ENCODE peak calls at places on chromosome 15, in eight cellular contexts. K is tibial nerve, D is A172, H is M059J, Q is memory B cell, L is fibroblast of lung, X is fibroblast of the conjunctiva, U is ELR. I is an unnamed sample.

GRCh38 chr15:101401286-101401685 is 88.2 kb downstream of the PCSK6 start:
- DNase-seq in K (no peak), U (no peak), L (no peak), D (no peak), Q (no peak), H (no peak), X (no peak), I (no peak)

GRCh38 chr15:88878720-88879184 is 16.6 kb downstream of the HAPLN3 start:
- DNase-seq in X (no peak), H (peak; percentile 70), L (peak; percentile 43), D (peak; percentile 57), U (peak; percentile 59), K (no peak), Q (no peak), I (peak; percentile 64)

GRCh38 chr15:33716025-33716424 is 252.3 kb upstream of the CHRM5 start:
- DNase-seq in U (no peak), Q (no peak), X (no peak), K (no peak), H (no peak), D (no peak), L (no peak), I (no peak)

GRCh38 chr15:69749797-69750196 is 297.2 kb downstream of the RPLP1 start:
- DNase-seq in D (no peak), X (no peak), U (peak; percentile 24), K (no peak), L (peak; percentile 17), Q (no peak), H (no peak), I (no peak)

GRCh38 chr15:73727330-73728018 is 25.7 kb downstream of the INSYN1 start:
- DNase-seq in X (no peak), Q (no peak), L (no peak), D (peak; percentile 66), K (no peak), H (peak; percentile 71), U (peak; percentile 77), I (peak; percentile 41)

GRCh38 chr15:89075121-89075640 is 13.1 kb upstream of the ABHD2 start:
- DNase-seq in K (no peak), D (no peak), U (no peak), X (no peak), Q (no peak), L (no peak), H (no peak), I (no peak)

GRCh38 chr15:71386448-71387236 is 271.4 kb downstream of the THSD4 start:
- DNase-seq in Q (no peak), D (no peak), L (peak; percentile 68), H (no peak), U (peak; percentile 17), X (no peak), K (no peak), I (peak; percentile 37)

GRCh38 chr15:72800819-72801481 is 17.4 kb upstream of the ADPGK start:
- DNase-seq in Q (no peak), L (peak; percentile 79), U (peak; percentile 20), D (no peak), X (peak; percentile 12), K (no peak), H (no peak), I (no peak)

I was measured in astrocyte of the hippocampus.